ENCODE peak calls at places on chromosomes 2 and 18, in seven cellular contexts. M is A549; I is GM23248; U is astrocyte of the cerebellum; W is HFF-Myc; Q is Peyer's patch; V is naive thymus-derived CD4-positive, alpha-beta T cell. J is an unnamed sample.

GRCh38 chr2:204321910-204322765 is 223.1 kb upstream of the PARD3B start:
- DNase-seq in U (no peak), M (peak; percentile 64), V (no peak), W (peak; percentile 29), Q (no peak), I (peak; percentile 25), J (no peak)

GRCh38 chr2:140882671-140883620 is 1247.9 kb downstream of the LRP1B start:
- DNase-seq in W (no peak), V (no peak), I (no peak), M (no peak), Q (no peak), U (peak; percentile 60), J (no peak)

GRCh38 chr2:151289972-151290335 is 486 bp upstream of the NMI start:
- DNase-seq in V (no peak), U (no peak), M (peak; percentile 42), W (no peak), I (peak; percentile 89), Q (peak; percentile 55), J (no peak)

GRCh38 chr2:54274781-54275242 is 18.8 kb upstream of the TSPYL6 start:
- DNase-seq in V (no peak), W (no peak), Q (no peak), U (peak; percentile 11), I (peak; percentile 81), M (peak; percentile 23), J (no peak)

GRCh38 chr18:29188760-29189159 is 1011.8 kb upstream of the CDH2 start:
- DNase-seq in W (no peak), V (no peak), M (no peak), U (no peak), Q (no peak), I (peak; percentile 30), J (no peak)

GRCh38 chr18:58768293-58768974 is 96.2 kb upstream of the ZNF532 start:
- DNase-seq in M (peak; percentile 63), U (no peak), V (peak; percentile 57), Q (peak; percentile 90), W (no peak), I (peak; percentile 81), J (no peak)

GRCh38 chr2:231051116-231051515 is 5.6 kb upstream of the PSMD1 start:
- DNase-seq in U (no peak), I (no peak), W (no peak), Q (no peak), M (no peak), V (no peak), J (no peak)

GRCh38 chr2:51165534-51166260 is 133.8 kb upstream of the NRXN1 start:
- DNase-seq in I (no peak), M (no peak), W (no peak), Q (no peak), V (no peak), U (no peak), J (no peak)

GRCh38 chr18:57956495-57956894 is 87.5 kb upstream of the NEDD4L start:
- DNase-seq in W (no peak), V (no peak), U (no peak), Q (peak; percentile 64), I (no peak), M (no peak), J (no peak)

GRCh38 chr18:37946324-37946723 is 380.7 kb upstream of the CELF4 start:
- DNase-seq in U (no peak), Q (no peak), I (no peak), M (no peak), V (no peak), W (no peak), J (no peak)

GRCh38 chr18:32576296-32576916 is 105.7 kb upstream of the GAREM1 start:
- DNase-seq in V (no peak), U (peak; percentile 26), W (no peak), Q (no peak), I (peak; percentile 12), M (peak; percentile 13), J (peak; percentile 10)

GRCh38 chr2:33056170-33056569 is 109.4 kb downstream of the LTBP1 start:
- DNase-seq in U (no peak), Q (no peak), W (no peak), V (no peak), M (no peak), I (no peak), J (no peak)

GRCh38 chr2:64108842-64109241 is 35.4 kb downstream of the PELI1 start:
- DNase-seq in V (no peak), W (no peak), M (no peak), U (no peak), Q (peak; percentile 68), I (no peak), J (no peak)

GRCh38 chr2:165902929-165903328 is 50.6 kb downstream of the TTC21B start:
- DNase-seq in W (peak; percentile 30), V (no peak), M (no peak), I (peak; percentile 29), U (peak; percentile 31), Q (no peak), J (no peak)

GRCh38 chr2:241777167-241777685 is 604 bp downstream of the GAL3ST2 start:
- DNase-seq in W (no peak), M (no peak), I (no peak), U (no peak), Q (no peak), V (no peak), J (no peak)

GRCh38 chr2:205948883-205949282 is 137.1 kb downstream of the INO80D start:
- DNase-seq in V (no peak), M (peak; percentile 20), U (no peak), Q (no peak), W (no peak), I (no peak), J (no peak)

GRCh38 chr2:238475571-238475970 is 48.8 kb downstream of the ASB1 start:
- DNase-seq in I (no peak), Q (no peak), V (no peak), M (no peak), W (no peak), U (no peak), J (no peak)

GRCh38 chr2:222214885-222215284 is 83.9 kb downstream of the PAX3 start:
- DNase-seq in V (no peak), M (no peak), W (no peak), I (no peak), Q (no peak), U (no peak), J (no peak)

GRCh38 chr2:219423656-219424378 is 5.6 kb downstream of the DES start:
- DNase-seq in I (no peak), U (no peak), W (no peak), Q (no peak), V (no peak), M (no peak), J (no peak)
- H3K4me3 ChIP-seq in I (no peak overlapping the region), U (no peak overlapping the region), W (no peak overlapping the region), Q (no peak overlapping the region), V (no peak overlapping the region), M (no peak overlapping the region), J (no peak overlapping the region)

DNA sequence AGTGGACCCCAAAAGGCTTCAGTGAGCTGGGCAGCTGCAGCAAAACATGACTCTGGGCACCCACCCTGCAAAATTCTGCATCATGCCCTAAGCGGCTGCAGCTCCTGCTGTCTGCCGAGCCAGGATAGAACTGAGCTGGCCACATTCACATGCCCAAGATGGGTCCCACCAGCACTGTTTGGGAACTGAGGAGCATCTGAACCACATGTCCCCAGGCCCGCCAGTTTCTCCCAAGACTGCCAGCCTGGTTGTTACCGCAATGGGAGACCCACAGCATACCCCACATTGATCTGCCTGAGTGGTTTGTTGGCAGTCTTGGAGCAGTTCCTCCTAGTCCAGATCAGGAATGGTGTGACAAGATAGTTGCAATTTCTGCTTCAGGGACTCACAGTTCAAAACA is 946.8 kb downstream of the CPS1 start:
- DNase-seq in I (no peak), Q (no peak), W (no peak), M (no peak), V (no peak), U (no peak), J (no peak)
- H3K4me3 ChIP-seq in I (no peak overlapping the region), Q (no peak overlapping the region), W (no peak overlapping the region), M (no peak overlapping the region), V (no peak overlapping the region), U (no peak overlapping the region), J (no peak overlapping the region)

GRCh38 chr2:29186812-29187211 is 71.6 kb downstream of the CLIP4 start:
- DNase-seq in U (no peak), I (no peak), V (no peak), Q (no peak), W (no peak), M (no peak), J (no peak)
- H3K4me3 ChIP-seq in U (no peak overlapping the region), I (no peak overlapping the region), V (no peak overlapping the region), Q (no peak overlapping the region), W (no peak overlapping the region), M (no peak overlapping the region), J (no peak overlapping the region)

GRCh38 chr18:35174093-35174731 is 66.6 kb upstream of the ZNF397 start:
- DNase-seq in I (no peak), M (no peak), Q (no peak), W (no peak), V (no peak), U (no peak), J (no peak)

GRCh38 chr18:35179906-35180305 is 60.9 kb upstream of the ZNF397 start:
- DNase-seq in W (no peak), Q (no peak), V (no peak), U (no peak), M (no peak), I (no peak), J (no peak)

GRCh38 chr18:35182151-35182550 is 58.7 kb upstream of the ZNF397 start:
- DNase-seq in Q (no peak), V (no peak), W (no peak), I (no peak), M (no peak), U (no peak), J (no peak)

GRCh38 chr18:35176925-35177324 is 63.9 kb upstream of the ZNF397 start:
- DNase-seq in U (no peak), Q (no peak), I (no peak), W (no peak), M (no peak), V (no peak), J (no peak)

DNA sequence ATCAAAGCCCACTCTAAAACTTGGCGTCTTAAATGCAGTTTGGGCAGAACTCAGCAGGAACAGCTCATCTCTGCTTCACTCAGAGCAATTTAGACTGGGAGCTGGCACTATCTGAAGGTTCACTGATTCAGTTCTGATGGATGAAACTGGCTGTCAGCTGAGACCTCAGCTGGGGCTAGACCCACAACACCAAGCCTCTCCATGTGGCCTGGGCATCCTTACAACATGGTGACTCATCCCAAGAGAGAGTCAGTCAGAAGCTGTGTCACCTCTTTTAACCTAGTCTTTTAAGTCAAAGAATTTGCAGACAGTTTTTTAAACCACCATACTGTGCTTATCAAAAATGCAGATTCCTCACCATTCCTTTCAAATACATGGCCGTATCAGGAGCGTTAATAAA is 62.6 kb upstream of the ZNF397 start:
- DNase-seq in W (peak; percentile 36), V (no peak), I (peak; percentile 84), U (peak; percentile 46), M (no peak), Q (no peak), J (no peak)
- H3K4me3 ChIP-seq in W (no peak overlapping the region), V (no peak overlapping the region), I (no peak overlapping the region), U (no peak overlapping the region), M (no peak overlapping the region), Q (no peak overlapping the region), J (no peak overlapping the region)

J was measured in retinal pigment epithelial cell.